ENCODE peak calls at places on chromosomes 3 and 15, in eight cellular contexts. E, V, W, N, Y, F, H and T are unnamed samples.

GRCh38 chr3:51198476-51198875 is 186.6 kb upstream of the MANF start:
- DNase-seq in Y (peak), E (no peak), W (no peak), H (no peak), N (no peak), F (no peak), V (no peak), T (no peak)

GRCh38 chr15:43370310-43370974 is 401 bp downstream of the ZSCAN29 start:
- DNase-seq in H (no peak), E (no peak), V (no peak), W (no peak), F (no peak), N (no peak), Y (peak), T (no peak)

GRCh38 chr3:39808467-39809180 is 785 bp upstream of the MYRIP start:
- DNase-seq in H (no peak), F (no peak), V (no peak), N (no peak), Y (peak), E (no peak), W (no peak), T (no peak)

GRCh38 chr15:55992769-55993110 is 672 bp downstream of the NEDD4 start:
- DNase-seq in W (no peak), E (no peak), H (peak), F (no peak), V (no peak), Y (no peak), N (no peak), T (no peak)

GRCh38 chr3:149277338-149277813 is 55.7 kb upstream of the CP start:
- DNase-seq in H (peak), N (no peak), Y (peak), E (no peak), F (no peak), W (no peak), V (no peak), T (no peak)

GRCh38 chr3:98906230-98906629 is 4.7 kb upstream of the DCBLD2 start:
- DNase-seq in Y (peak), H (peak), V (no peak), N (no peak), W (no peak), E (no peak), F (no peak), T (peak)

GRCh38 chr3:102174312-102174712 is 260.5 kb upstream of the ZPLD1 start:
- DNase-seq in H (peak), F (no peak), E (no peak), N (no peak), W (no peak), Y (peak), V (no peak), T (no peak)

GRCh38 chr3:159857840-159858239 is 130.8 kb upstream of the IL12A start:
- DNase-seq in W (no peak), N (no peak), Y (no peak), E (no peak), F (no peak), V (no peak), H (no peak), T (no peak)

GRCh38 chr3:37899101-37899707 is 37.5 kb downstream of the CTDSPL start:
- DNase-seq in V (no peak), N (no peak), W (no peak), F (no peak), H (no peak), E (no peak), Y (no peak), T (no peak)

GRCh38 chr3:57112206-57112605 is 51.7 kb downstream of the SPATA12 start:
- DNase-seq in V (no peak), N (no peak), Y (no peak), E (no peak), W (no peak), F (no peak), H (no peak), T (no peak)

GRCh38 chr15:99682455-99682854 is 50.8 kb downstream of the LYSMD4 start:
- DNase-seq in V (no peak), E (no peak), Y (peak), N (no peak), H (peak), W (no peak), F (no peak), T (peak)

GRCh38 chr3:195256639-195257453 is 14.1 kb downstream of the XXYLT1 start:
- DNase-seq in N (no peak), Y (no peak), W (peak), E (peak), V (no peak), H (no peak), F (no peak), T (no peak)

GRCh38 chr15:100483370-100483769 is 45.4 kb downstream of the CERS3 start:
- DNase-seq in V (no peak), E (no peak), N (no peak), W (no peak), F (no peak), Y (no peak), H (no peak), T (no peak)

GRCh38 chr15:69852482-69853275 is 245.0 kb downstream of the TLE3 start:
- DNase-seq in V (no peak), W (no peak), F (no peak), E (peak), H (peak), N (no peak), Y (peak), T (peak)

GRCh38 chr3:139122612-139123011 is 77.9 kb upstream of the PRR23C start:
- DNase-seq in H (no peak), Y (no peak), W (peak), N (no peak), E (no peak), F (no peak), V (no peak), T (no peak)

GRCh38 chr3:71713041-71713440 is 12.2 kb downstream of the EIF4E3 start:
- DNase-seq in Y (no peak), F (no peak), W (no peak), E (no peak), V (no peak), N (no peak), H (no peak), T (no peak)

GRCh38 chr15:79035111-79035601 is 55.4 kb downstream of the RASGRF1 start:
- DNase-seq in N (no peak), W (peak), H (no peak), V (peak), F (no peak), E (no peak), Y (no peak), T (no peak)

GRCh38 chr3:8622873-8623725 is 21.5 kb downstream of the SSUH2 start:
- DNase-seq in Y (peak), E (no peak), H (no peak), V (no peak), W (peak), N (peak), F (no peak), T (no peak)

GRCh38 chr3:58529516-58530353 is 7.3 kb downstream of the ACOX2 start:
- DNase-seq in H (no peak), V (no peak), F (no peak), Y (no peak), W (no peak), E (no peak), N (no peak), T (no peak)

GRCh38 chr3:160583451-160583850 is 18.1 kb upstream of the KPNA4 start:
- DNase-seq in E (no peak), H (no peak), W (no peak), Y (no peak), F (no peak), V (no peak), N (no peak), T (no peak)

GRCh38 chr15:101526442-101526841 is 36.9 kb upstream of the PCSK6 start:
- DNase-seq in V (no peak), H (no peak), F (no peak), Y (no peak), N (no peak), E (no peak), W (no peak), T (no peak)

GRCh38 chr3:108931025-108931424 is 22.7 kb downstream of the GUCA1C start:
- DNase-seq in V (no peak), H (no peak), E (no peak), Y (no peak), W (no peak), N (no peak), F (no peak), T (no peak)

GRCh38 chr3:22360977-22361376 is 610.0 kb upstream of the ZNF385D start:
- DNase-seq in F (no peak), V (no peak), H (peak), Y (no peak), E (no peak), N (no peak), W (no peak), T (no peak)

GRCh38 chr15:27486036-27486435 is 515.1 kb downstream of the GABRG3 start:
- DNase-seq in E (no peak), V (no peak), F (no peak), Y (no peak), W (no peak), N (peak), H (no peak), T (no peak)

GRCh38 chr3:42654331-42655201 is 1.1 kb downstream of the ZBTB47 start:
- DNase-seq in V (no peak), W (peak), F (no peak), E (peak), N (peak), Y (peak), H (no peak), T (no peak)

GRCh38 chr3:197317250-197317963 is 19.0 kb upstream of the DLG1 start:
- DNase-seq in Y (peak), V (no peak), N (no peak), W (no peak), F (no peak), H (peak), E (no peak), T (peak)

GRCh38 chr3:172516318-172517214 is 6.7 kb downstream of the TNFSF10 start:
- DNase-seq in N (no peak), V (no peak), H (peak), Y (peak), W (peak), E (no peak), F (no peak), T (no peak)